ENCODE peak calls at places on chromosomes 2 and 18, in five cellular contexts. One of them, this sample, is unnamed. For H3K4me1, the result is how much of the 10 kb centered on the place peaks cover.

GRCh38 chr2:144032566-144032965 is 487.4 kb downstream of the ZEB2 start:
- DNase-seq in psoas muscle: no peak
- DNase-seq in neural progenitor cell: no peak
- DNase-seq in IMR-90: peak
- DNase-seq in testis: no peak
- DNase-seq in this sample: no peak

GRCh38 chr2:29841386-29842004 is 79.9 kb downstream of the ALK start:
- DNase-seq in psoas muscle: no peak
- DNase-seq in neural progenitor cell: peak
- DNase-seq in IMR-90: peak
- DNase-seq in testis: peak
- DNase-seq in this sample: peak

GRCh38 chr2:227464356-227464755 is 7.6 kb upstream of the AGFG1 start:
- DNase-seq in psoas muscle: no peak
- DNase-seq in neural progenitor cell: no peak
- DNase-seq in IMR-90: no peak
- DNase-seq in testis: no peak
- DNase-seq in this sample: no peak

GRCh38 chr2:74441111-74441689 is 537 bp downstream of the RTKN start:
- DNase-seq in psoas muscle: no peak
- DNase-seq in neural progenitor cell: peak
- DNase-seq in IMR-90: no peak
- DNase-seq in testis: peak
- DNase-seq in this sample: no peak

GRCh38 chr18:68394705-68395104 is 320.2 kb downstream of the TMX3 start:
- DNase-seq in psoas muscle: no peak
- DNase-seq in neural progenitor cell: no peak
- DNase-seq in IMR-90: peak
- DNase-seq in testis: no peak
- DNase-seq in this sample: no peak

GRCh38 chr2:200137275-200137674 is 169.2 kb upstream of the SPATS2L start:
- DNase-seq in psoas muscle: no peak
- DNase-seq in neural progenitor cell: no peak
- DNase-seq in IMR-90: no peak
- DNase-seq in testis: no peak
- DNase-seq in this sample: no peak

GRCh38 chr18:79411614-79412526 is 16.1 kb downstream of the NFATC1 start:
- DNase-seq in psoas muscle: no peak
- DNase-seq in neural progenitor cell: no peak
- DNase-seq in IMR-90: no peak
- DNase-seq in testis: no peak
- DNase-seq in this sample: no peak

GRCh38 chr18:11857177-11857887 is 6.1 kb downstream of the CHMP1B start:
- DNase-seq in psoas muscle: peak
- DNase-seq in neural progenitor cell: peak
- DNase-seq in IMR-90: peak
- DNase-seq in testis: no peak
- DNase-seq in this sample: no peak

GRCh38 chr2:171763602-171764001 is 76.3 kb downstream of the DYNC1I2 start:
- DNase-seq in psoas muscle: no peak
- DNase-seq in neural progenitor cell: no peak
- DNase-seq in IMR-90: no peak
- DNase-seq in testis: no peak
- DNase-seq in this sample: no peak

GRCh38 chr2:239546541-239546940 is 145.7 kb upstream of the HDAC4 start:
- DNase-seq in psoas muscle: no peak
- DNase-seq in neural progenitor cell: no peak
- DNase-seq in IMR-90: no peak
- DNase-seq in testis: no peak
- DNase-seq in this sample: no peak

GRCh38 chr18:6009751-6010150 is 114.4 kb upstream of the TMEM200C start:
- DNase-seq in psoas muscle: no peak
- DNase-seq in neural progenitor cell: no peak
- DNase-seq in IMR-90: peak
- DNase-seq in testis: no peak
- DNase-seq in this sample: no peak

GRCh38 chr2:174124171-174124570 is 124.2 kb downstream of the OLA1 start:
- DNase-seq in psoas muscle: no peak
- DNase-seq in neural progenitor cell: peak
- DNase-seq in IMR-90: peak
- DNase-seq in testis: no peak
- DNase-seq in this sample: no peak

GRCh38 chr18:58194028-58194427 is 150.0 kb downstream of the NEDD4L start:
- DNase-seq in psoas muscle: no peak
- DNase-seq in neural progenitor cell: peak
- DNase-seq in IMR-90: no peak
- DNase-seq in testis: peak
- DNase-seq in this sample: peak

GRCh38 chr18:9774150-9774549 is 66.0 kb downstream of the RAB31 start:
- DNase-seq in psoas muscle: no peak
- DNase-seq in neural progenitor cell: no peak
- DNase-seq in IMR-90: no peak
- DNase-seq in testis: no peak
- DNase-seq in this sample: no peak

GRCh38 chr2:98819350-98819749 is 88.4 kb upstream of the MGAT4A start:
- DNase-seq in psoas muscle: no peak
- DNase-seq in neural progenitor cell: no peak
- DNase-seq in IMR-90: no peak
- DNase-seq in testis: no peak
- DNase-seq in this sample: no peak

GRCh38 chr2:117835990-117836760 is 21.7 kb downstream of the DDX18 start:
- DNase-seq in psoas muscle: peak
- DNase-seq in neural progenitor cell: peak
- DNase-seq in IMR-90: peak
- DNase-seq in testis: peak
- DNase-seq in this sample: peak

GRCh38 chr2:12796617-12797016 is 79.9 kb downstream of the TRIB2 start:
- DNase-seq in psoas muscle: peak
- DNase-seq in neural progenitor cell: peak
- DNase-seq in IMR-90: no peak
- DNase-seq in testis: peak
- DNase-seq in this sample: no peak

GRCh38 chr2:44055664-44056063 is 59.9 kb upstream of the LRPPRC start:
- DNase-seq in psoas muscle: no peak
- DNase-seq in neural progenitor cell: no peak
- DNase-seq in IMR-90: no peak
- DNase-seq in testis: no peak
- DNase-seq in this sample: no peak

GRCh38 chr2:207161247-207161646 is 4.5 kb downstream of the KLF7 start:
- DNase-seq in psoas muscle: no peak
- DNase-seq in neural progenitor cell: no peak
- DNase-seq in IMR-90: no peak
- DNase-seq in testis: no peak
- DNase-seq in this sample: peak

GRCh38 chr2:207163815-207164747 is 1.7 kb downstream of the KLF7 start:
- DNase-seq in psoas muscle: peak
- DNase-seq in neural progenitor cell: peak
- DNase-seq in IMR-90: peak
- DNase-seq in testis: peak
- DNase-seq in this sample: peak

GRCh38 chr2:207163053-207163814 is 2.5 kb downstream of the KLF7 start:
- DNase-seq in psoas muscle: peak
- DNase-seq in neural progenitor cell: no peak
- DNase-seq in IMR-90: peak
- DNase-seq in testis: peak
- DNase-seq in this sample: no peak

GRCh38 chr2:207161724-207162123 is 4.0 kb downstream of the KLF7 start:
- DNase-seq in psoas muscle: no peak
- DNase-seq in neural progenitor cell: no peak
- DNase-seq in IMR-90: peak
- DNase-seq in testis: no peak
- DNase-seq in this sample: no peak

GRCh38 chr2:207162319-207162718 is 3.4 kb downstream of the KLF7 start:
- DNase-seq in psoas muscle: no peak
- DNase-seq in neural progenitor cell: no peak
- DNase-seq in IMR-90: no peak
- DNase-seq in testis: no peak
- DNase-seq in this sample: no peak
- H3K4me3 ChIP-seq in psoas muscle: peak
- H3K4me3 ChIP-seq in neural progenitor cell: no peak
- H3K4me3 ChIP-seq in IMR-90: peak
- H3K4me3 ChIP-seq in testis: no peak
- H3K4me3 ChIP-seq in this sample: peak

GRCh38 chr2:136117391-136117841 is 533 bp downstream of the CXCR4 start:
- DNase-seq in psoas muscle: peak
- DNase-seq in neural progenitor cell: peak
- DNase-seq in IMR-90: peak
- DNase-seq in testis: peak
- DNase-seq in this sample: peak
- H3K4me1 ChIP-seq in psoas muscle: under half
- H3K4me1 ChIP-seq in neural progenitor cell: under half
- H3K4me1 ChIP-seq in IMR-90: under half
- H3K4me1 ChIP-seq in testis: under half
- H3K4me1 ChIP-seq in this sample: under half

GRCh38 chr2:168614291-168615018 is 158.4 kb downstream of the CERS6 start:
- DNase-seq in psoas muscle: no peak
- DNase-seq in neural progenitor cell: no peak
- DNase-seq in IMR-90: no peak
- DNase-seq in testis: no peak
- DNase-seq in this sample: peak
- TF ChIP-seq CTCF in psoas muscle: no peak
- TF ChIP-seq CTCF in neural progenitor cell: peak
- TF ChIP-seq CTCF in IMR-90: no peak
- TF ChIP-seq CTCF in testis: no peak
- TF ChIP-seq CTCF in this sample: peak

GRCh38 chr18:61771861-61772260 is 120.9 kb downstream of the RNF152 start:
- DNase-seq in psoas muscle: no peak
- DNase-seq in neural progenitor cell: no peak
- DNase-seq in IMR-90: no peak
- DNase-seq in testis: no peak
- DNase-seq in this sample: no peak
- H3K4me3 ChIP-seq in psoas muscle: no peak
- H3K4me3 ChIP-seq in neural progenitor cell: no peak
- H3K4me3 ChIP-seq in IMR-90: no peak
- H3K4me3 ChIP-seq in testis: no peak
- H3K4me3 ChIP-seq in this sample: no peak

DNA sequence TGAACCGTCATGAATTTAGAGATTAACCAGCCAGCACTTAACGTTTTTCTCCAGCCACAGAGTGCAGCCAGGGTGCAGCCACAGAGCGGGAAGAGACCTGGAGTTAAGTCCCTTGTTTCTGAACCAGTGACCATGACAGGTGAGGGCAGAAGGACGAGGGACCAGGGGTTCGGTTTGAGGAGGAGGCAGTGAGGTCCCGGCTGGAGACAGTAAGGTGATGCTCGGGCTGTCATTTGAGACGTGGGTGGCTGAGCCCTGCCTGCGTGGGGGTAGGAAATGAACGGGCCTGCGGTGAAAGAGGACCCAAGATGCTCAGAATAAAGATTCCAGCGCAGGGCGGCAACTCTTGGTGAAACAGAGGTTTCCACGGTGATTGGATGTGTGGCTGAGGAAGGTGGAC is 205.9 kb downstream of the SNTG2 start:
- DNase-seq in psoas muscle: no peak
- DNase-seq in neural progenitor cell: no peak
- DNase-seq in IMR-90: no peak
- DNase-seq in testis: no peak
- DNase-seq in this sample: no peak
- H3K4me1 ChIP-seq in psoas muscle: under half
- H3K4me1 ChIP-seq in neural progenitor cell: under half
- H3K4me1 ChIP-seq in IMR-90: under half
- H3K4me1 ChIP-seq in testis: under half
- H3K4me1 ChIP-seq in this sample: under half

GRCh38 chr2:189439342-189439741 is 1.9 kb upstream of the WDR75 start:
- DNase-seq in psoas muscle: no peak
- DNase-seq in neural progenitor cell: peak
- DNase-seq in IMR-90: no peak
- DNase-seq in testis: no peak
- DNase-seq in this sample: no peak
- TF ChIP-seq CTCF in psoas muscle: no peak
- TF ChIP-seq CTCF in neural progenitor cell: peak
- TF ChIP-seq CTCF in IMR-90: peak
- TF ChIP-seq CTCF in testis: peak
- TF ChIP-seq CTCF in this sample: peak

GRCh38 chr2:11682590-11682915 is 12.6 kb upstream of the NTSR2 start:
- DNase-seq in psoas muscle: no peak
- DNase-seq in neural progenitor cell: no peak
- DNase-seq in IMR-90: no peak
- DNase-seq in testis: no peak
- DNase-seq in this sample: no peak

GRCh38 chr2:11683486-11683885 is 13.5 kb upstream of the NTSR2 start:
- DNase-seq in psoas muscle: no peak
- DNase-seq in neural progenitor cell: peak
- DNase-seq in IMR-90: no peak
- DNase-seq in testis: no peak
- DNase-seq in this sample: no peak

GRCh38 chr2:11684894-11685460 is 15.0 kb upstream of the NTSR2 start:
- DNase-seq in psoas muscle: no peak
- DNase-seq in neural progenitor cell: no peak
- DNase-seq in IMR-90: no peak
- DNase-seq in testis: no peak
- DNase-seq in this sample: no peak

GRCh38 chr2:11681722-11682589 is 12.0 kb upstream of the NTSR2 start:
- DNase-seq in psoas muscle: peak
- DNase-seq in neural progenitor cell: peak
- DNase-seq in IMR-90: no peak
- DNase-seq in testis: peak
- DNase-seq in this sample: peak

DNA sequence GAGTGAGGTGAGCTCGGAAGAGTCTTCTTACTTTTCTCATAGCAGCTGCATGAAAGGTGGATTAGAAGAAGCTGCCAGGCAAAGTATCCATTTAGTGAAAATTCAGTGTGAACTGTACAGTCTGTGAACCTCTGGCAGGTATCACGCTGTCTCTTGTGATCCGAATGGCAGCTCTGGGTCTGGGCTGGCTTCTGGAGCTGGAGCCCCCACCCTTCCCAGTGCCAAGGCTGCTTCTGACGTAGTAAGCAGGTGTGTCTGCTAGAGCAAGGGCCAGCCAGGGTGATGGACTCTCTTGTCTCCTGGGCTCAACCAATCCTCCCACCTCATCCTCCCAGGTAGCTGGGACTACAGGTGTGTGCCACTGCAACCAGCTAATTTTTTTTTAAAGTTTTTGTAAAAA is 14.0 kb upstream of the NTSR2 start:
- DNase-seq in psoas muscle: no peak
- DNase-seq in neural progenitor cell: no peak
- DNase-seq in IMR-90: no peak
- DNase-seq in testis: no peak
- DNase-seq in this sample: no peak
- H3K4me3 ChIP-seq in psoas muscle: no peak
- H3K4me3 ChIP-seq in neural progenitor cell: no peak
- H3K4me3 ChIP-seq in IMR-90: no peak
- H3K4me3 ChIP-seq in testis: no peak
- H3K4me3 ChIP-seq in this sample: no peak

This sample was measured in BE2C.